ENCODE peak calls at places on chromosomes 11 and 22, in five cellular contexts. F, P, O, V and U are unnamed samples. For H3K27me3, the result is how much of the 10 kb centered on the place peaks cover.

GRCh38 chr22:44752285-44753188 is at the start of gene ARHGAP8:
- DNase-seq in O (no peak), F (no peak), V (no peak), P (peak), U (no peak)

GRCh38 chr11:125441648-125442410 is 54.2 kb downstream of the FEZ1 start:
- DNase-seq in P (no peak), F (no peak), O (no peak), V (no peak), U (no peak)

GRCh38 chr11:79076526-79077115 is 364.2 kb downstream of the TENM4 start:
- DNase-seq in V (peak), F (no peak), O (no peak), P (peak), U (no peak)

GRCh38 chr11:118885319-118885718 is 1.6 kb downstream of the CXCR5 start:
- DNase-seq in F (no peak), V (no peak), O (no peak), P (no peak), U (no peak)

GRCh38 chr11:126432525-126432924 is 77.0 kb downstream of the ST3GAL4 start:
- DNase-seq in F (no peak), V (no peak), O (no peak), P (no peak), U (no peak)

GRCh38 chr11:2893021-2893528 is 7.5 kb upstream of the CDKN1C start:
- DNase-seq in V (no peak), F (no peak), P (no peak), O (no peak), U (no peak)

GRCh38 chr22:45306139-45306538 is 3.6 kb upstream of the FAM118A start:
- DNase-seq in P (no peak), F (no peak), V (no peak), O (no peak), U (no peak)

GRCh38 chr11:69674267-69674885 is 777 bp downstream of the LTO1 start:
- DNase-seq in V (no peak), O (peak), F (peak), P (no peak), U (peak)

GRCh38 chr11:59172345-59173079 is 580 bp downstream of the DTX4 start:
- DNase-seq in P (peak), F (no peak), O (no peak), V (peak), U (no peak)

GRCh38 chr22:44409211-44409648 is 88.8 kb downstream of the RTL6 start:
- DNase-seq in F (no peak), V (no peak), O (no peak), P (no peak), U (no peak)

GRCh38 chr22:48346911-48347310 is 1480.8 kb downstream of the BRD1 start:
- DNase-seq in F (no peak), P (no peak), V (no peak), O (no peak), U (no peak)

GRCh38 chr22:24327827-24328226 is 57.2 kb downstream of the SPECC1L start:
- DNase-seq in F (no peak), P (no peak), V (no peak), O (no peak), U (no peak)

GRCh38 chr11:56624661-56625110 is 10.0 kb upstream of the OR5M1 start:
- DNase-seq in V (peak), F (peak), O (peak), P (no peak), U (no peak)

GRCh38 chr22:25627271-25627848 is 62.9 kb downstream of the GRK3 start:
- DNase-seq in V (no peak), O (peak), P (no peak), F (no peak), U (no peak)

GRCh38 chr22:31491218-31491962 is 1.7 kb upstream of the EIF4ENIF1 start:
- DNase-seq in F (no peak), O (no peak), V (no peak), P (no peak), U (no peak)

GRCh38 chr11:117232022-117232878 is at the start of the genes PCSK7 and RNF214:
- DNase-seq in O (no peak), P (peak), F (no peak), V (peak), U (no peak)

GRCh38 chr11:102836290-102836875 is 7.0 kb downstream of the MMP3 start:
- DNase-seq in O (peak), V (no peak), P (no peak), F (no peak), U (peak)

GRCh38 chr11:110093407-110094297 is 460 bp downstream of the ZC3H12C start:
- DNase-seq in O (peak), V (peak), P (peak), F (no peak), U (no peak)

GRCh38 chr22:24796860-24797259 is 9.2 kb upstream of the SGSM1 start:
- DNase-seq in P (no peak), F (no peak), V (no peak), O (no peak), U (no peak)

GRCh38 chr11:60307507-60308195 is 19.4 kb upstream of the MS4A6E start:
- DNase-seq in O (no peak), F (no peak), P (no peak), V (no peak), U (no peak)

GRCh38 chr11:88439356-88439755 is 101.8 kb upstream of the CTSC start:
- DNase-seq in F (no peak), V (no peak), O (no peak), P (no peak), U (no peak)

GRCh38 chr11:93662177-93662575 is 694 bp downstream of the CEP295 start:
- DNase-seq in O (no peak), V (peak), P (no peak), F (no peak), U (no peak)
- H3K4me3 ChIP-seq in O (peak), V (peak), P (peak), F (peak), U (peak)

DNA sequence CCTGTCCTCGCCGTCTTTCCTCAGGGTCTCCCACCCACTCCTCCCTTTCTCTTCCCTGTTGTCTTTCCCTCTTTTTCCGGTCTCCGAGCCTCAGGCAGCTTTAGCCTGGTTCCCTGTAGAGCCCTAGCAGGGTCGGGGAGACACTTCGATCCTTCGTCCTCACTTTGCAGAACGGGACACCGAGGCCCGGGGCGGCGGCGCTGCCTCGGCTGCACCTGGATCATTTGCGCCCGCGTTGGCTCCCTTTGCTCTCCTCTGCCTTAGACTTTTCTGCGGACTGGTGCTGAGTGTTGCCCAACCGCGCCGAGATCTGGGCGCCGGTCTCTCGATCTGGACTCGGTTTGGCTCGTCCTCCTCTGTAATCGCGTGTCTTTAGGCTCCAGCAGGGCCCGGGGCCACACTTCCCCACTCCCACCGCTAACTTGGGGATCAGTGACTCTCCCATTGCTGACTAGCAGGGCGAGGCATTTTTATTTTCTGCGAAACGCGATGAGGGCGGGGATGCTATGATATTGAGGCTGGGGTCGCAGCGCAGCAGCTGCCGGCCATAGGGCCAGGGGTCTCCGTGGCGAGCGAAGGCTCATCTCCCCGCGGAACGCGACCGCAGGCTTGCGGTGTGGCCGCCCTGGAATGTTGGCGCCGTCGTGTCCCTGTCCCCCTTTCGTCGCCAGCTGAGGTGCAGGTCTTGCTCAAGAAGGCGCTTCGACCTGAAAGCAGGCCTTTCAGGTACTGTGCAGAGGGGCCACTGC is 1.6 kb upstream of the E2F8 start:
- DNase-seq in P (no peak), F (no peak), O (no peak), V (no peak), U (no peak)
- H3K27me3 ChIP-seq in P (under half), F (under half), O (under half), V (under half), U (under half)

GRCh38 chr22:21448627-21449416 is 18.4 kb upstream of the TMEM191C start:
- DNase-seq in F (no peak), V (no peak), P (no peak), O (no peak), U (no peak)

GRCh38 chr22:21446827-21447690 is 20.1 kb upstream of the TMEM191C start:
- DNase-seq in P (no peak), F (no peak), V (no peak), O (no peak), U (no peak)

GRCh38 chr22:21449531-21450319 is 17.5 kb upstream of the TMEM191C start:
- DNase-seq in F (no peak), O (no peak), V (no peak), P (peak), U (no peak)

GRCh38 chr22:21446128-21446826 is 20.9 kb upstream of the TMEM191C start:
- DNase-seq in F (no peak), V (no peak), O (no peak), P (no peak), U (no peak)

GRCh38 chr22:21447694-21448402 is 19.3 kb upstream of the TMEM191C start:
- DNase-seq in P (peak), F (no peak), V (no peak), O (no peak), U (no peak)
- TF ChIP-seq CTCF in P (no peak), F (peak), V (peak), O (no peak), U (no peak)

GRCh38 chr11:46333129-46333947 is 13.9 kb upstream of the DGKZ start:
- DNase-seq in V (no peak), F (no peak), P (no peak), O (no peak), U (no peak)
- H3K4me3 ChIP-seq in V (no peak), F (peak), P (peak), O (peak), U (peak)

DNA sequence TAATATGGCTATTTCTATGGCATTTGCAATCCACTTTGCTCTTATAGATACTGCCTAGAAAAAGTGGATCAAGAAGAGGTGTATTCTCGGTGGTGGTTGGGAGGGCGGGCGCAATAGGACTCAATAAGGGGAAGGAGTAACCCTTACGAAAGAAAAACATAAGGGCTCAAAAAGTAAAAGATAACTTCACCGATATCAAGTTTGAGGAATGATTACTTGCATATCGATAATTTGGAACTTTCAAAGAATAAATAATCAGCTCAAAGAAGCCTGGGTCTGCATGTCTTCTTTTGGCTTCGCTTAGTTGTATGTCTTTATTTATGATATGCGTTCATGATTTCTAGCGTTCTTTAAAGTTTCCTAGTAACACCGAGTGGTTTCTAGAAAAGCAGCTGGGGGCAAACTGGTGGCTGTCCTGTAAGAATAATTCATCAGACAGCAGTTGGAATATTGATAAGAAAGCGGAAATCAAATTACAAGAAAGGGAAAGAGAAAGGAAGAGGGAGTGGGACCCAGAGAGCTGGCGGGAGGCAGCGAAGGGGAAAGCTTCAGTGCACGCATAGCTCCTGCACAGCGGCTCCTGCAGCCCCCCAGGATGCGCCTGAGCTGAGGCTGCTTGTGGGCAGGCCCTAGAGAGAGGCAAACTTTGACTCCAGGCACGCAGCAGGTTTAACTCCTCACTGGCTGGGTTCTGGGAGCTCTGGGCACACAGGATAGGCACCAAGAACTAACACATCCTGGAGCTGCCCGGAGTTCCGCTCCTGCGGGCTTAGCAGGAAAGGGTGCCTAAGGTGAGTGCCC is 9.1 kb upstream of the FLI1 start:
- DNase-seq in O (no peak), V (no peak), P (no peak), F (no peak), U (no peak)
- H3K27me3 ChIP-seq in O (half or more), V (under half), P (under half), F (half or more), U (half or more)

DNA sequence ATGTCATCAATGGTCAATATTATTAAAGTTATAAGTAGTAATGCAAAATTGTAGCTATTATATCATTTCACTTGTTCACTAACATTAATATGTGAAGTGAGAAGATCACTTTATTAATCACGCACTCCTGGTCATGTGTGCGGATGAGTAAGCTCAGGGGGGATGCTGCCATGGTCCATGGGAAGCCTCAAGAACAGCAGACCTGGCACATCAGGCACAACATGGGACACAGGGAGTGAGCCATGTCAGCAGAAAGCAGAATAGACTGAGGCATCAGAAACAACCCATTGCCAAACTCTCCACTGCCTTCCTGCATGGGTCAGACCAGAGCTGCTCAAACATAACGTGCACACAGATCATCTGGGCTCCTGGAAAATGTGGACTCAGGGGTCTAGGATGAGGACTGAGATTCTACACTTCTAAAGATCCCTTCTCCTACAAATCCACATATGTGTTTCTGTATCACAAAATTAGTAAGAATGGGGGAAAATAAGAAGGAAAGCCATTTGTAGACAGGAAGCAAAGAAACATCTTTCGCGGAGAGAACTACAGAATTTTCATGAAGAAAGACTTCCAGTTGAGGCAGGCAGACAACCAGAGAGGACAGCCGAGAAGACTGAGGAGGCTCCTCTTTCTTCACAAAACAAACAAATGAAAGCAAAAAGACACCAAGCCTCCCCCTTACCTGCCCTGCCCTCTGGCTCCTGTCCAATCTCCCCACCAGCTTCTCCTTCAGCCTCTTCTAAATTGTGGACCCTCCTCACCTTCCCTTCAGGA is 63.7 kb upstream of the VPREB1 start:
- DNase-seq in F (peak), O (no peak), V (no peak), P (no peak), U (no peak)
- TF ChIP-seq CTCF in F (no peak), O (no peak), V (no peak), P (no peak), U (no peak)